ENCODE peak calls at places on chromosomes 2 and 18, in six cellular contexts. One of them, this sample, is unnamed.
A peak's percentile ranks its signal among the peaks of the same experiment; 100 is the strongest.

GRCh38 chr2:14942991-14943390 is 310.5 kb downstream of the LRATD1 start:
- DNase-seq in GM20000: no peak
- DNase-seq in renal cortical epithelial cell: no peak
- DNase-seq in foreskin fibroblast: no peak
- DNase-seq in amygdala: no peak
- DNase-seq in T-helper 17 cell: no peak
- DNase-seq in this sample: peak; percentile 8

GRCh38 chr2:232871418-232871834 is 1.4 kb downstream of the SNORC start:
- DNase-seq in renal cortical epithelial cell: no peak
- DNase-seq in GM20000: no peak
- DNase-seq in amygdala: no peak
- DNase-seq in foreskin fibroblast: no peak
- DNase-seq in T-helper 17 cell: no peak
- DNase-seq in this sample: no peak

GRCh38 chr2:237283136-237283928 is 130.6 kb downstream of the COL6A3 start:
- DNase-seq in amygdala: no peak
- DNase-seq in GM20000: no peak
- DNase-seq in renal cortical epithelial cell: no peak
- DNase-seq in foreskin fibroblast: peak; percentile 85
- DNase-seq in T-helper 17 cell: no peak
- DNase-seq in this sample: no peak

GRCh38 chr2:202307690-202308089 is 42.1 kb downstream of the NOP58 start:
- DNase-seq in T-helper 17 cell: no peak
- DNase-seq in renal cortical epithelial cell: no peak
- DNase-seq in amygdala: no peak
- DNase-seq in GM20000: no peak
- DNase-seq in foreskin fibroblast: no peak
- DNase-seq in this sample: no peak

GRCh38 chr18:21004721-21005120 is 106.9 kb downstream of the ROCK1 start:
- DNase-seq in T-helper 17 cell: no peak
- DNase-seq in foreskin fibroblast: peak; percentile 94
- DNase-seq in amygdala: no peak
- DNase-seq in renal cortical epithelial cell: peak; percentile 82
- DNase-seq in GM20000: no peak
- DNase-seq in this sample: no peak

GRCh38 chr2:98771264-98771663 is 40.3 kb upstream of the MGAT4A start:
- DNase-seq in foreskin fibroblast: no peak
- DNase-seq in amygdala: no peak
- DNase-seq in GM20000: no peak
- DNase-seq in renal cortical epithelial cell: no peak
- DNase-seq in T-helper 17 cell: no peak
- DNase-seq in this sample: peak; percentile 18

GRCh38 chr18:9091066-9091476 is 11.4 kb upstream of the NDUFV2 start:
- DNase-seq in foreskin fibroblast: peak; percentile 25
- DNase-seq in GM20000: no peak
- DNase-seq in T-helper 17 cell: peak; percentile 19
- DNase-seq in amygdala: no peak
- DNase-seq in renal cortical epithelial cell: no peak
- DNase-seq in this sample: no peak

GRCh38 chr2:105102963-105103421 is 65.1 kb downstream of the MRPS9 start:
- DNase-seq in foreskin fibroblast: peak; percentile 81
- DNase-seq in GM20000: no peak
- DNase-seq in renal cortical epithelial cell: peak; percentile 62
- DNase-seq in amygdala: no peak
- DNase-seq in T-helper 17 cell: no peak
- DNase-seq in this sample: peak; percentile 85

GRCh38 chr2:28956415-28956826 is 24.7 kb upstream of the TOGARAM2 start:
- DNase-seq in T-helper 17 cell: peak; percentile 44
- DNase-seq in amygdala: no peak
- DNase-seq in foreskin fibroblast: peak; percentile 90
- DNase-seq in renal cortical epithelial cell: no peak
- DNase-seq in GM20000: peak; percentile 48
- DNase-seq in this sample: peak; percentile 82

GRCh38 chr2:90207454-90208058 is 1516.1 kb downstream of the RPIA start:
- DNase-seq in amygdala: no peak
- DNase-seq in renal cortical epithelial cell: peak; percentile 0
- DNase-seq in foreskin fibroblast: no peak
- DNase-seq in T-helper 17 cell: no peak
- DNase-seq in GM20000: peak; percentile 8
- DNase-seq in this sample: no peak

GRCh38 chr2:138433995-138434991 is 67.3 kb upstream of the SPOPL start:
- DNase-seq in T-helper 17 cell: no peak
- DNase-seq in foreskin fibroblast: peak; percentile 61
- DNase-seq in GM20000: no peak
- DNase-seq in renal cortical epithelial cell: no peak
- DNase-seq in amygdala: no peak
- DNase-seq in this sample: no peak

GRCh38 chr2:132384491-132385186 is 32.0 kb upstream of the GPR39 start:
- DNase-seq in GM20000: no peak
- DNase-seq in foreskin fibroblast: no peak
- DNase-seq in T-helper 17 cell: no peak
- DNase-seq in renal cortical epithelial cell: no peak
- DNase-seq in amygdala: no peak
- DNase-seq in this sample: no peak

GRCh38 chr18:45275367-45276113 is 339.7 kb upstream of the SLC14A2 start:
- DNase-seq in GM20000: peak; percentile 18
- DNase-seq in renal cortical epithelial cell: peak; percentile 31
- DNase-seq in foreskin fibroblast: peak; percentile 66
- DNase-seq in amygdala: no peak
- DNase-seq in T-helper 17 cell: no peak
- DNase-seq in this sample: peak; percentile 27

GRCh38 chr2:31137211-31138036 is 816 bp downstream of the GALNT14 start:
- DNase-seq in T-helper 17 cell: no peak
- DNase-seq in renal cortical epithelial cell: no peak
- DNase-seq in GM20000: peak; percentile 48
- DNase-seq in amygdala: no peak
- DNase-seq in foreskin fibroblast: peak; percentile 58
- DNase-seq in this sample: peak; percentile 38

GRCh38 chr2:151774506-151774905 is 40.2 kb upstream of the NEB start:
- DNase-seq in T-helper 17 cell: no peak
- DNase-seq in renal cortical epithelial cell: peak; percentile 94
- DNase-seq in amygdala: no peak
- DNase-seq in GM20000: no peak
- DNase-seq in foreskin fibroblast: peak; percentile 68
- DNase-seq in this sample: no peak

GRCh38 chr18:61955644-61956043 is 62.8 kb upstream of the RNF152 start:
- DNase-seq in amygdala: no peak
- DNase-seq in T-helper 17 cell: no peak
- DNase-seq in GM20000: no peak
- DNase-seq in foreskin fibroblast: no peak
- DNase-seq in renal cortical epithelial cell: no peak
- DNase-seq in this sample: no peak

GRCh38 chr18:54742654-54743053 is 85.6 kb upstream of the RAB27B start:
- DNase-seq in renal cortical epithelial cell: peak; percentile 86
- DNase-seq in foreskin fibroblast: peak; percentile 98
- DNase-seq in amygdala: peak; percentile 47
- DNase-seq in GM20000: no peak
- DNase-seq in T-helper 17 cell: no peak
- DNase-seq in this sample: no peak

GRCh38 chr2:98502556-98503335 is 58.1 kb downstream of the INPP4A start:
- DNase-seq in T-helper 17 cell: no peak
- DNase-seq in renal cortical epithelial cell: peak; percentile 78
- DNase-seq in foreskin fibroblast: peak; percentile 48
- DNase-seq in GM20000: no peak
- DNase-seq in amygdala: no peak
- DNase-seq in this sample: peak; percentile 38

GRCh38 chr18:57542801-57543427 is 43.6 kb downstream of the FECH start:
- DNase-seq in renal cortical epithelial cell: no peak
- DNase-seq in GM20000: no peak
- DNase-seq in T-helper 17 cell: no peak
- DNase-seq in amygdala: no peak
- DNase-seq in foreskin fibroblast: peak; percentile 93
- DNase-seq in this sample: no peak

GRCh38 chr2:172698041-172698863 is 37.4 kb upstream of the RAPGEF4 start:
- DNase-seq in renal cortical epithelial cell: peak; percentile 90
- DNase-seq in GM20000: peak; percentile 69
- DNase-seq in T-helper 17 cell: no peak
- DNase-seq in amygdala: no peak
- DNase-seq in foreskin fibroblast: peak; percentile 94
- DNase-seq in this sample: no peak

GRCh38 chr2:37631698-37632097 is 39.7 kb downstream of the CDC42EP3 start:
- DNase-seq in foreskin fibroblast: no peak
- DNase-seq in renal cortical epithelial cell: no peak
- DNase-seq in T-helper 17 cell: no peak
- DNase-seq in amygdala: no peak
- DNase-seq in GM20000: no peak
- DNase-seq in this sample: no peak

GRCh38 chr18:23765931-23766330 is 76.7 kb downstream of the LAMA3 start:
- DNase-seq in foreskin fibroblast: peak; percentile 4
- DNase-seq in GM20000: no peak
- DNase-seq in T-helper 17 cell: no peak
- DNase-seq in amygdala: no peak
- DNase-seq in renal cortical epithelial cell: peak; percentile 57
- DNase-seq in this sample: no peak

GRCh38 chr2:132740081-132740480 is 70.1 kb upstream of the LYPD1 start:
- DNase-seq in renal cortical epithelial cell: no peak
- DNase-seq in amygdala: no peak
- DNase-seq in foreskin fibroblast: no peak
- DNase-seq in GM20000: no peak
- DNase-seq in T-helper 17 cell: no peak
- DNase-seq in this sample: no peak

GRCh38 chr18:23888880-23889279 is 125.7 kb upstream of the TTC39C start:
- DNase-seq in foreskin fibroblast: no peak
- DNase-seq in amygdala: no peak
- DNase-seq in GM20000: no peak
- DNase-seq in renal cortical epithelial cell: no peak
- DNase-seq in T-helper 17 cell: no peak
- DNase-seq in this sample: no peak

GRCh38 chr2:16381511-16381910 is 284.1 kb downstream of the CYRIA start:
- DNase-seq in GM20000: no peak
- DNase-seq in renal cortical epithelial cell: no peak
- DNase-seq in T-helper 17 cell: no peak
- DNase-seq in amygdala: no peak
- DNase-seq in foreskin fibroblast: no peak
- DNase-seq in this sample: no peak

GRCh38 chr2:214801068-214801467 is 8.4 kb downstream of the BARD1 start:
- DNase-seq in amygdala: no peak
- DNase-seq in GM20000: no peak
- DNase-seq in renal cortical epithelial cell: no peak
- DNase-seq in T-helper 17 cell: no peak
- DNase-seq in foreskin fibroblast: no peak
- DNase-seq in this sample: no peak

GRCh38 chr2:192236136-192236535 is 41.4 kb upstream of the TMEFF2 start:
- DNase-seq in renal cortical epithelial cell: peak; percentile 38
- DNase-seq in amygdala: no peak
- DNase-seq in GM20000: no peak
- DNase-seq in foreskin fibroblast: peak; percentile 60
- DNase-seq in T-helper 17 cell: no peak
- DNase-seq in this sample: no peak

GRCh38 chr2:133215477-133215876 is 352.8 kb downstream of the NCKAP5 start:
- DNase-seq in T-helper 17 cell: no peak
- DNase-seq in amygdala: no peak
- DNase-seq in GM20000: no peak
- DNase-seq in foreskin fibroblast: no peak
- DNase-seq in renal cortical epithelial cell: no peak
- DNase-seq in this sample: no peak

GRCh38 chr2:69034122-69034521 is 21.1 kb downstream of the ANTXR1 start:
- DNase-seq in foreskin fibroblast: no peak
- DNase-seq in amygdala: no peak
- DNase-seq in renal cortical epithelial cell: no peak
- DNase-seq in GM20000: no peak
- DNase-seq in T-helper 17 cell: no peak
- DNase-seq in this sample: no peak

GRCh38 chr2:182020319-182021055 is 34.8 kb downstream of the PPP1R1C start:
- DNase-seq in amygdala: no peak
- DNase-seq in T-helper 17 cell: no peak
- DNase-seq in renal cortical epithelial cell: no peak
- DNase-seq in foreskin fibroblast: peak; percentile 53
- DNase-seq in GM20000: no peak
- DNase-seq in this sample: no peak

GRCh38 chr2:240569998-240570530 is 1.8 kb downstream of the RNPEPL1 start:
- DNase-seq in amygdala: no peak
- DNase-seq in GM20000: no peak
- DNase-seq in T-helper 17 cell: peak; percentile 6
- DNase-seq in renal cortical epithelial cell: no peak
- DNase-seq in foreskin fibroblast: no peak
- DNase-seq in this sample: no peak

GRCh38 chr18:62979172-62979571 is 263.8 kb downstream of the PHLPP1 start:
- DNase-seq in GM20000: no peak
- DNase-seq in T-helper 17 cell: no peak
- DNase-seq in foreskin fibroblast: peak; percentile 91
- DNase-seq in renal cortical epithelial cell: peak; percentile 44
- DNase-seq in amygdala: peak; percentile 66
- DNase-seq in this sample: no peak

GRCh38 chr18:64929026-64929425 is 780.1 kb upstream of the LINC00305 start:
- DNase-seq in renal cortical epithelial cell: no peak
- DNase-seq in foreskin fibroblast: peak; percentile 95
- DNase-seq in GM20000: no peak
- DNase-seq in T-helper 17 cell: no peak
- DNase-seq in amygdala: no peak
- DNase-seq in this sample: no peak

GRCh38 chr2:238945433-238946150 is 97.7 kb downstream of the TWIST2 start:
- DNase-seq in foreskin fibroblast: peak; percentile 87
- DNase-seq in renal cortical epithelial cell: peak; percentile 18
- DNase-seq in amygdala: no peak
- DNase-seq in GM20000: no peak
- DNase-seq in T-helper 17 cell: no peak
- DNase-seq in this sample: peak; percentile 32

GRCh38 chr2:219426068-219426443 is 7.9 kb downstream of the DES start:
- DNase-seq in foreskin fibroblast: no peak
- DNase-seq in amygdala: no peak
- DNase-seq in T-helper 17 cell: no peak
- DNase-seq in renal cortical epithelial cell: no peak
- DNase-seq in GM20000: no peak
- DNase-seq in this sample: no peak

GRCh38 chr18:10062941-10063300 is 149.1 kb downstream of the VAPA start:
- DNase-seq in T-helper 17 cell: no peak
- DNase-seq in foreskin fibroblast: no peak
- DNase-seq in amygdala: no peak
- DNase-seq in GM20000: no peak
- DNase-seq in renal cortical epithelial cell: no peak
- DNase-seq in this sample: no peak

GRCh38 chr18:49560277-49561126 is 1.4 kb upstream of the LIPG start:
- DNase-seq in renal cortical epithelial cell: peak; percentile 58
- DNase-seq in amygdala: no peak
- DNase-seq in T-helper 17 cell: no peak
- DNase-seq in GM20000: no peak
- DNase-seq in foreskin fibroblast: peak; percentile 56
- DNase-seq in this sample: no peak

GRCh38 chr2:234388591-234388990 is 108.3 kb downstream of the ARL4C start:
- DNase-seq in renal cortical epithelial cell: no peak
- DNase-seq in T-helper 17 cell: no peak
- DNase-seq in amygdala: no peak
- DNase-seq in foreskin fibroblast: peak; percentile 31
- DNase-seq in GM20000: no peak
- DNase-seq in this sample: no peak

GRCh38 chr2:160387558-160388262 is 105.9 kb downstream of the RBMS1 start:
- DNase-seq in foreskin fibroblast: peak; percentile 97
- DNase-seq in amygdala: no peak
- DNase-seq in GM20000: no peak
- DNase-seq in T-helper 17 cell: no peak
- DNase-seq in renal cortical epithelial cell: no peak
- DNase-seq in this sample: no peak

GRCh38 chr2:30026091-30027055 is 105.0 kb upstream of the ALK start:
- DNase-seq in foreskin fibroblast: peak; percentile 81
- DNase-seq in renal cortical epithelial cell: peak; percentile 77
- DNase-seq in GM20000: peak; percentile 34
- DNase-seq in amygdala: peak; percentile 50
- DNase-seq in T-helper 17 cell: no peak
- DNase-seq in this sample: peak; percentile 43